ENCODE peak calls at places on chromosomes 12 and 14, in four cellular contexts. E, D, W and J are unnamed samples.

GRCh38 chr12:18864900-18865561 is 127.1 kb downstream of the CAPZA3 start:
- DNase-seq in D (no peak), W (peak), E (no peak), J (no peak)

GRCh38 chr14:33848706-33849454 is 102.0 kb downstream of the EGLN3 start:
- DNase-seq in D (no peak), E (peak), W (peak), J (peak)

GRCh38 chr12:64457036-64457435 is 5.1 kb downstream of the TBK1 start:
- DNase-seq in E (no peak), D (no peak), W (no peak), J (no peak)

GRCh38 chr14:29971101-29971500 is 43.5 kb upstream of the PRKD1 start:
- DNase-seq in D (no peak), E (no peak), W (no peak), J (no peak)

GRCh38 chr14:34700622-34701130 is 13.7 kb downstream of the CFL2 start:
- DNase-seq in W (no peak), D (no peak), E (peak), J (no peak)

GRCh38 chr14:103524002-103524785 is 1.6 kb upstream of the CKB start:
- DNase-seq in E (no peak), D (no peak), W (no peak), J (no peak)

GRCh38 chr14:34718750-34719304 is 4.4 kb upstream of the CFL2 start:
- DNase-seq in D (no peak), E (no peak), W (peak), J (no peak)

GRCh38 chr12:116508145-116509121 is 50.7 kb upstream of the MAP1LC3B2 start:
- DNase-seq in D (no peak), E (peak), W (no peak), J (no peak)

GRCh38 chr14:70885343-70886014 is 21.8 kb upstream of the PCNX1 start:
- DNase-seq in D (no peak), E (no peak), W (no peak), J (no peak)

GRCh38 chr12:128797119-128798118 is 26.3 kb downstream of the SLC15A4 start:
- DNase-seq in E (no peak), D (peak), W (no peak), J (no peak)

GRCh38 chr14:89004195-89004594 is 179.7 kb downstream of the TTC8 start:
- DNase-seq in W (no peak), D (no peak), E (no peak), J (no peak)

GRCh38 chr12:5379737-5380496 is 52.0 kb upstream of the NTF3 start:
- DNase-seq in D (no peak), W (peak), E (no peak), J (no peak)

GRCh38 chr12:118206107-118206412 is 70.1 kb downstream of the PEBP1 start:
- DNase-seq in E (no peak), D (no peak), W (no peak), J (no peak)

GRCh38 chr12:46459881-46460545 is 87.4 kb upstream of the SLC38A2 start:
- DNase-seq in E (no peak), D (no peak), W (no peak), J (no peak)

GRCh38 chr14:77286554-77286953 is 15.5 kb upstream of the NGB start:
- DNase-seq in W (no peak), D (no peak), E (no peak), J (no peak)

GRCh38 chr12:66693901-66694513 is 15.1 kb upstream of the GRIP1 start:
- DNase-seq in W (peak), D (peak), E (peak), J (peak)

GRCh38 chr12:67352682-67353081 is 83.5 kb downstream of the CAND1 start:
- DNase-seq in W (no peak), D (no peak), E (peak), J (no peak)

GRCh38 chr12:51281202-51281924 is 11.1 kb upstream of the SMAGP start:
- DNase-seq in E (peak), D (no peak), W (peak), J (no peak)